ENCODE peak calls at places on chromosome 7, in five cellular contexts. U is mammary epithelial cell, G is cardiac muscle cell, N is neural crest cell, B is fibroblast of mammary gland. P is an unnamed sample.

GRCh38 chr7:66315192-66315591 is 110.1 kb downstream of the TPST1 start:
- DNase-seq in G (no peak), N (no peak), U (no peak), B (peak; percentile 24), P (no peak)

GRCh38 chr7:94050046-94050445 is 45.9 kb upstream of the BET1 start:
- DNase-seq in G (no peak), N (no peak), U (no peak), B (no peak), P (no peak)

GRCh38 chr7:54145716-54146115 is 396.5 kb upstream of the VSTM2A start:
- DNase-seq in N (no peak), B (no peak), U (no peak), G (no peak), P (no peak)

GRCh38 chr7:148940702-148941597 is 56.9 kb upstream of the EZH2 start:
- DNase-seq in U (peak; percentile 77), B (peak; percentile 92), N (peak; percentile 52), G (peak; percentile 85), P (peak; percentile 63)

GRCh38 chr7:93751421-93751820 is 139.1 kb downstream of the TFPI2 start:
- DNase-seq in N (no peak), B (no peak), G (no peak), U (no peak), P (no peak)

GRCh38 chr7:46099091-46099490 is 178.0 kb upstream of the IGFBP3 start:
- DNase-seq in B (no peak), U (no peak), N (no peak), G (no peak), P (no peak)

GRCh38 chr7:155860840-155861479 is 48.7 kb upstream of the SHH start:
- DNase-seq in U (peak; percentile 52), G (no peak), B (peak; percentile 65), N (no peak), P (no peak)

GRCh38 chr7:116834815-116835533 is 27.4 kb upstream of the CAPZA2 start:
- DNase-seq in B (peak; percentile 70), G (peak; percentile 60), N (no peak), U (peak; percentile 87), P (no peak)

GRCh38 chr7:114650491-114650890 is 235.9 kb downstream of the FOXP2 start:
- DNase-seq in U (no peak), N (no peak), B (no peak), G (peak; percentile 33), P (no peak)

GRCh38 chr7:101576993-101577392 is 52.1 kb downstream of the MYL10 start:
- DNase-seq in U (peak; percentile 52), N (no peak), B (no peak), G (no peak), P (no peak)

GRCh38 chr7:94344826-94345225 is 49.9 kb upstream of the COL1A2 start:
- DNase-seq in U (peak; percentile 12), B (peak; percentile 60), G (no peak), N (no peak), P (no peak)

GRCh38 chr7:37732253-37732652 is 48.7 kb downstream of the GPR141 start:
- DNase-seq in B (peak; percentile 46), U (peak; percentile 12), G (peak; percentile 75), N (peak; percentile 6), P (peak; percentile 38)

GRCh38 chr7:153061913-153062528 is 302.5 kb downstream of the ACTR3B start:
- DNase-seq in B (no peak), N (peak; percentile 44), G (peak; percentile 64), U (no peak), P (no peak)

GRCh38 chr7:73329861-73330581 is 2.1 kb downstream of the FKBP6 start:
- DNase-seq in B (peak; percentile 37), G (no peak), N (no peak), U (no peak), P (no peak)

GRCh38 chr7:75866497-75867389 is 12.1 kb upstream of the RHBDD2 start:
- DNase-seq in N (peak; percentile 49), B (peak; percentile 70), U (peak; percentile 37), G (peak; percentile 71), P (peak; percentile 24)

GRCh38 chr7:73671317-73671651 is 3.7 kb downstream of the VPS37D start:
- DNase-seq in U (no peak), N (no peak), G (no peak), B (no peak), P (no peak)

GRCh38 chr7:153510674-153511073 is 541.5 kb upstream of the DPP6 start:
- DNase-seq in B (no peak), U (no peak), G (no peak), N (no peak), P (no peak)

GRCh38 chr7:27685209-27685608 is 22.5 kb upstream of the HIBADH start:
- DNase-seq in U (no peak), G (no peak), B (no peak), N (no peak), P (no peak)

GRCh38 chr7:47035522-47035921 is 546.4 kb downstream of the TNS3 start:
- DNase-seq in B (no peak), N (no peak), U (no peak), G (no peak), P (no peak)

GRCh38 chr7:101333912-101334311 is 12.3 kb upstream of the IFT22 start:
- DNase-seq in U (no peak), B (no peak), N (no peak), G (no peak), P (no peak)

GRCh38 chr7:42618649-42619315 is 293.1 kb downstream of the C7orf25 start:
- DNase-seq in G (no peak), U (no peak), B (no peak), N (no peak), P (no peak)

GRCh38 chr7:129989466-129989865 is 36.7 kb upstream of the UBE2H start:
- DNase-seq in B (no peak), U (peak; percentile 24), G (no peak), N (no peak), P (no peak)

GRCh38 chr7:116588641-116589594 is 64.1 kb downstream of the CAV1 start:
- DNase-seq in N (no peak), G (peak; percentile 67), B (peak; percentile 77), U (peak; percentile 44), P (no peak)

DNA sequence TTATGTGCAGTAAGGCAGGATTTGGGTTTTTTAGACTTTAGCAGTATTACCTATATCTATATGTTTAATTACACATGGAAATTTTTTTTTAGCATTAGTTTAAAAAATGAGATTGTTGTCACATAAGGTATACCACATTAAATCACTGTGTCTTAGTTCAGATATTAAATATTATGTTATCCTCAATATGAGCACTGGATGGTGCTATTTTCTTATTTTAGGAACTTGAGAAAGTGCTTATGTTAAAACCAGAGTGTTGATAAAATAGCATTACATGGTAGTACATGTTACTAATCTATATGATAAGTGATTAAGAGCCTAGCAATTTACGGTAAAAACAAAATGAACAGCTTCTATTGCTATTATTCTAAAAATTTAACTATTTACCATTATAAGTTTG is 28.8 kb downstream of the MIOS start:
- DNase-seq in B (peak; percentile 26), N (no peak), G (peak; percentile 2), U (peak; percentile 11), P (no peak)
- TF ChIP-seq CTCF in B (no peak), N (peak; percentile 64), G (peak; percentile 29), U (peak; percentile 10), P (peak; percentile 67)

DNA sequence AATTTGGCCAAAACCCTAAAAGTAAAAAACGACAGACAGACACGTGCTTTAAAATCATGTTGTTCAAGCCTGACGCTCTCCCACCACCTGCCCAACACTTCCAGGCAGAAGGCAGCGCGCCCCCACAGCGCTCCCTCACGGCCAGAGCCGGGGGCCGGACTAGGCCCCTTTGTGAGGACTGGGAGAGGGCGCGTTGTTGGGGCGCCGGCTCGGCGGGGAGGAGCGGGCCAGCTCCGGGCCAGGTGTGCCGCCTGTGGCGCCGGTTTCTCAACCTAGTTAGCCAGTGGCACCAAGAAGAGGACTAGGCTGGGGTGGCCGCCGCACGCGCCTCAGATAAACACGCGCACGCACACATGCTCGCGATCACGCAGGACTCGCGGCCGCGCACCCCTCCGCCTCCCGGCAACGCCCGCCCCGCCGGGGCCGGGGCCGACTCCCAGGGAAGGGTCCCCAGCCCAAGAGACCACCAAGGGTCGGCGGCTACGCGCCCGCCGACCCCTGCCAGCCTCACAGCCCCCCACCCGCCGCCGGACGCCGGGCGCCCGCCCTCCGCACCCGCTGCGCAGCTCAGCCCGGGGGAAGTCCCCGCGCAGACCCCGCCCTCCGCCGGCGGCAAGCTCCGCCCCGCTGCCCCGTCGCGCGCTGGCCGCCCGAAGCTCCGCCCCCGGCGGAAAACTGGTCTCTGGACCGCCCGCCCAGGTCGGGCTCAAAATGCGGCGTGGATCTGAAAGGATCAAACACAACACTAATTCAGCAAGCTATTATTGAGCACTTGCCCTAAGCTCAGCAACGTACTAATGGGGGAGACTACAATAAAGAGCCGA is at the start of gene IMMP2L:
- DNase-seq in N (peak; percentile 88), B (peak; percentile 79), G (peak; percentile 91), U (peak; percentile 88), P (peak; percentile 95)
- TF ChIP-seq CTCF in N (peak; percentile 44), B (no peak), G (peak; percentile 42), U (no peak), P (peak; percentile 16)

DNA sequence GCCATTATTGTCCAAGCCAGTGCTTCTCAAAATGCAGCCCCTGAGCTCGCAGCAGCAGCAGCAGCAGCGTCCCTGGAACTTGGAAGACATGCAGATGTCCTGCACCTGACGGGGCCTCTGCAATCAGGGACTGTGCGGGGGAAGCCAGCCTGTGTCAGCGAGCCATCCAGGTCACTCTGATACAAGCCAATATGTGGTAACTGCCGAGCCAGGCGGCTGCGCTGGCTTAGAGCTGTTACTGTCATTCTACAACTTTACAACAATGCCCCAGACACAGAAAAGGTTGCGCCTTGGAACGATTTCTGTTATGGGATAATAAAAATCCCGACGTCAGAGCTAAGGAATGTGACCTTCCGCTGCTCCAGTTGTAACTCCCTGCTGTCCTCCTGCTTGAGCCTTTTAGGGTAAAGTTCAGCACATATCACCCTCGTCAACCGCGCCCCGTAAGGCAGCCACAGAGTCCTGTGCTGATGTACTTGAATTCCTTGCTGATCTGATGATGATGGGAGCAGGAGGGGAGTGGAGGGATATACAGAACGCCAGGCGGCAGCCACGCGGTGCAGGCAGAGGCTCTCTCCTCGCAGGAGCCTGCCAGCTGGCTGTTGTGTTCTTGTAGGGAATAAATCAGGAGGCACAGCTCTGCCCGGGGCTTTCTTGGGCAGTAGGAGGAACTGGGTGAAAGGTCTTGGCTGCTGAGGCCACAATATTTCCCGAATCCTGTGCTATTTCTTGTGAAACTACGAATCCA is 20.0 kb upstream of the CRYGN start:
- DNase-seq in U (peak; percentile 68), B (peak; percentile 88), G (peak; percentile 81), N (peak; percentile 44), P (no peak)
- TF ChIP-seq CTCF in U (no peak), B (peak; percentile 38), G (peak; percentile 57), N (peak; percentile 38), P (no peak)

DNA sequence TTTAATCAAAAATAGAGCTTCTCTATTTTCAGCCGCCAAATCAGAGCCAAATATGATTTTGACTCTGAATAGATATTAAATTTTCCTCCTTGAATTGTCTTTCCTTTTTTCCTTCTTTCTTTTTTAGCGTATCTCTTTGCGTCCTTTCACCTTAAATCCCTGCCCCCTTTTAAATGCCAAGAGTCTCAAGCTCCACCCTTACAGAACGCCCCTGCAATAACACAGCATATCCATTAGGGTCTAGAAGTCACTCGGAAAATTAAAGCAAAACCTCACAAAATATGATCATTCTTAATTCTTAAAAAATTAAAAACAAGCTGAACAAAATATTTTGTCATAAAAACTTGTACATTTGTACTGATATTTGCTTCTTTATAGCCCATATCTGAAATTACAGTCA is 51.3 kb upstream of the GRM8 start:
- DNase-seq in N (no peak), B (no peak), U (no peak), G (no peak), P (no peak)
- TF ChIP-seq CTCF in N (no peak), B (no peak), U (no peak), G (no peak), P (no peak)

GRCh38 chr7:41010418-41010817 is 692.5 kb downstream of the INHBA start:
- DNase-seq in G (no peak), B (peak; percentile 49), U (no peak), N (no peak), P (no peak)
- TF ChIP-seq CTCF in G (no peak), B (peak; percentile 5), U (no peak), N (no peak), P (no peak)

GRCh38 chr7:33043875-33044718 is 18.5 kb downstream of the NT5C3A start:
- DNase-seq in B (peak; percentile 42), U (no peak), N (no peak), G (no peak), P (no peak)
- TF ChIP-seq CTCF in B (peak; percentile 22), U (no peak), N (peak; percentile 19), G (no peak), P (no peak)